ENCODE peak calls at places on chromosome 6, in eight cellular contexts. One of them, this sample, is unnamed. For H3K4me1 and H3K27me3, the result is how much of the 10 kb centered on the place peaks cover.

GRCh38 chr6:14664112-14664592 is 546.6 kb downstream of the CD83 start:
- DNase-seq in body of pancreas: no peak
- DNase-seq in stomach: no peak
- DNase-seq in testis: no peak
- DNase-seq in uterus: no peak
- DNase-seq in fibroblast of lung: no peak
- DNase-seq in lung: no peak
- DNase-seq in Peyer's patch: peak
- DNase-seq in this sample: peak

GRCh38 chr6:47733879-47734558 is 35.6 kb downstream of the ADGRF4 start:
- DNase-seq in body of pancreas: no peak
- DNase-seq in stomach: no peak
- DNase-seq in testis: no peak
- DNase-seq in uterus: no peak
- DNase-seq in fibroblast of lung: no peak
- DNase-seq in lung: no peak
- DNase-seq in Peyer's patch: no peak
- DNase-seq in this sample: no peak

GRCh38 chr6:64527899-64528298 is 892.3 kb downstream of the PHF3 start:
- DNase-seq in body of pancreas: no peak
- DNase-seq in stomach: no peak
- DNase-seq in testis: no peak
- DNase-seq in uterus: no peak
- DNase-seq in fibroblast of lung: no peak
- DNase-seq in lung: no peak
- DNase-seq in Peyer's patch: no peak
- DNase-seq in this sample: no peak

GRCh38 chr6:158680441-158680840 is 30.6 kb downstream of the SYTL3 start:
- DNase-seq in body of pancreas: no peak
- DNase-seq in stomach: no peak
- DNase-seq in testis: no peak
- DNase-seq in uterus: no peak
- DNase-seq in fibroblast of lung: no peak
- DNase-seq in lung: no peak
- DNase-seq in Peyer's patch: no peak
- DNase-seq in this sample: no peak

GRCh38 chr6:34531580-34532201 is 24.4 kb downstream of the SPDEF start:
- DNase-seq in body of pancreas: no peak
- DNase-seq in stomach: no peak
- DNase-seq in testis: peak
- DNase-seq in uterus: peak
- DNase-seq in fibroblast of lung: peak
- DNase-seq in lung: peak
- DNase-seq in Peyer's patch: peak
- DNase-seq in this sample: peak

GRCh38 chr6:36858407-36858981 is 16.1 kb downstream of the PPIL1 start:
- DNase-seq in body of pancreas: peak
- DNase-seq in stomach: no peak
- DNase-seq in testis: peak
- DNase-seq in uterus: peak
- DNase-seq in fibroblast of lung: peak
- DNase-seq in lung: no peak
- DNase-seq in Peyer's patch: no peak
- DNase-seq in this sample: no peak

GRCh38 chr6:79078057-79078969 is at the start of gene PHIP:
- DNase-seq in body of pancreas: peak
- DNase-seq in stomach: peak
- DNase-seq in testis: peak
- DNase-seq in uterus: peak
- DNase-seq in fibroblast of lung: peak
- DNase-seq in lung: peak
- DNase-seq in Peyer's patch: peak
- DNase-seq in this sample: peak

GRCh38 chr6:128036808-128037570 is 136.1 kb upstream of the THEMIS start:
- DNase-seq in body of pancreas: no peak
- DNase-seq in stomach: no peak
- DNase-seq in testis: no peak
- DNase-seq in uterus: no peak
- DNase-seq in fibroblast of lung: no peak
- DNase-seq in lung: no peak
- DNase-seq in Peyer's patch: no peak
- DNase-seq in this sample: no peak

GRCh38 chr6:105488521-105489212 is 85.8 kb upstream of the PREP start:
- DNase-seq in body of pancreas: no peak
- DNase-seq in stomach: no peak
- DNase-seq in testis: peak
- DNase-seq in uterus: no peak
- DNase-seq in fibroblast of lung: no peak
- DNase-seq in lung: no peak
- DNase-seq in Peyer's patch: no peak
- DNase-seq in this sample: no peak

GRCh38 chr6:52603000-52603795 is 26.3 kb upstream of the TRAM2 start:
- DNase-seq in body of pancreas: no peak
- DNase-seq in stomach: no peak
- DNase-seq in testis: no peak
- DNase-seq in uterus: no peak
- DNase-seq in fibroblast of lung: peak
- DNase-seq in lung: no peak
- DNase-seq in Peyer's patch: no peak
- DNase-seq in this sample: no peak

GRCh38 chr6:152685819-152686218 is 11.9 kb upstream of the MYCT1 start:
- DNase-seq in body of pancreas: no peak
- DNase-seq in stomach: no peak
- DNase-seq in testis: no peak
- DNase-seq in uterus: no peak
- DNase-seq in fibroblast of lung: no peak
- DNase-seq in lung: no peak
- DNase-seq in Peyer's patch: no peak
- DNase-seq in this sample: no peak

GRCh38 chr6:13528777-13529343 is 41.5 kb upstream of the GFOD1 start:
- DNase-seq in body of pancreas: no peak
- DNase-seq in stomach: no peak
- DNase-seq in testis: no peak
- DNase-seq in uterus: no peak
- DNase-seq in fibroblast of lung: no peak
- DNase-seq in lung: no peak
- DNase-seq in Peyer's patch: no peak
- DNase-seq in this sample: no peak

GRCh38 chr6:47701374-47701773 is 3.0 kb downstream of the ADGRF4 start:
- DNase-seq in body of pancreas: no peak
- DNase-seq in stomach: no peak
- DNase-seq in testis: no peak
- DNase-seq in uterus: no peak
- DNase-seq in fibroblast of lung: no peak
- DNase-seq in lung: no peak
- DNase-seq in Peyer's patch: no peak
- DNase-seq in this sample: no peak

DNA sequence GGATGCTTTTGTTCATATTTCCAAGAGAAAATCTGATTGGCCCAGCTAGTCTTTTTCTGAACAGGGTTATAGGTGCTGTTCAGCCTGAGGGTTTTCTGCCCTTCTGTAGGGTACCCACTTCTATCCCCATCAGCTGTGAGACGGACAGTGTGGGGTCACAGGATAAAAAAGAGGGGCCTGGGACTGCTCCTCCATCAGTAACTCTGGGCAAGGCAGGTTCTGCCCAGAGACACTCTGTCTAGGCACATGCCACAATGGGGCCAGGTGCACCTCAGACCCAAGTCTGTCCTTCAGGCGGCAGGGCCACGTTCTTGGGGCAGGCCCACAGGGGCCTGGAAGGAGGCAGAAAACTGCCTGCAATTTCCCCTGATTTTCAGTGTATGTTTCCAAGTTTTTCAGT is 20.0 kb downstream of the ID4 start:
- DNase-seq in body of pancreas: no peak
- DNase-seq in stomach: no peak
- DNase-seq in testis: no peak
- DNase-seq in uterus: no peak
- DNase-seq in fibroblast of lung: no peak
- DNase-seq in lung: no peak
- DNase-seq in Peyer's patch: no peak
- DNase-seq in this sample: no peak
- H3K4me1 ChIP-seq in body of pancreas: under half
- H3K4me1 ChIP-seq in stomach: under half
- H3K4me1 ChIP-seq in testis: under half
- H3K4me1 ChIP-seq in uterus: under half
- H3K4me1 ChIP-seq in fibroblast of lung: under half
- H3K4me1 ChIP-seq in lung: under half
- H3K4me1 ChIP-seq in Peyer's patch: under half
- H3K4me1 ChIP-seq in this sample: under half

GRCh38 chr6:1396952-1397868 is 7.8 kb downstream of the FOXF2 start:
- DNase-seq in body of pancreas: peak
- DNase-seq in stomach: peak
- DNase-seq in testis: peak
- DNase-seq in uterus: peak
- DNase-seq in fibroblast of lung: peak
- DNase-seq in lung: peak
- DNase-seq in Peyer's patch: peak
- DNase-seq in this sample: peak

GRCh38 chr6:1394591-1395463 is 5.5 kb downstream of the FOXF2 start:
- DNase-seq in body of pancreas: no peak
- DNase-seq in stomach: no peak
- DNase-seq in testis: no peak
- DNase-seq in uterus: no peak
- DNase-seq in fibroblast of lung: no peak
- DNase-seq in lung: no peak
- DNase-seq in Peyer's patch: no peak
- DNase-seq in this sample: no peak

GRCh38 chr6:1395496-1395895 is 6.1 kb downstream of the FOXF2 start:
- DNase-seq in body of pancreas: no peak
- DNase-seq in stomach: no peak
- DNase-seq in testis: no peak
- DNase-seq in uterus: no peak
- DNase-seq in fibroblast of lung: no peak
- DNase-seq in lung: no peak
- DNase-seq in Peyer's patch: no peak
- DNase-seq in this sample: no peak

GRCh38 chr6:1393641-1394283 is 4.4 kb downstream of the FOXF2 start:
- DNase-seq in body of pancreas: no peak
- DNase-seq in stomach: peak
- DNase-seq in testis: no peak
- DNase-seq in uterus: no peak
- DNase-seq in fibroblast of lung: no peak
- DNase-seq in lung: no peak
- DNase-seq in Peyer's patch: peak
- DNase-seq in this sample: no peak

DNA sequence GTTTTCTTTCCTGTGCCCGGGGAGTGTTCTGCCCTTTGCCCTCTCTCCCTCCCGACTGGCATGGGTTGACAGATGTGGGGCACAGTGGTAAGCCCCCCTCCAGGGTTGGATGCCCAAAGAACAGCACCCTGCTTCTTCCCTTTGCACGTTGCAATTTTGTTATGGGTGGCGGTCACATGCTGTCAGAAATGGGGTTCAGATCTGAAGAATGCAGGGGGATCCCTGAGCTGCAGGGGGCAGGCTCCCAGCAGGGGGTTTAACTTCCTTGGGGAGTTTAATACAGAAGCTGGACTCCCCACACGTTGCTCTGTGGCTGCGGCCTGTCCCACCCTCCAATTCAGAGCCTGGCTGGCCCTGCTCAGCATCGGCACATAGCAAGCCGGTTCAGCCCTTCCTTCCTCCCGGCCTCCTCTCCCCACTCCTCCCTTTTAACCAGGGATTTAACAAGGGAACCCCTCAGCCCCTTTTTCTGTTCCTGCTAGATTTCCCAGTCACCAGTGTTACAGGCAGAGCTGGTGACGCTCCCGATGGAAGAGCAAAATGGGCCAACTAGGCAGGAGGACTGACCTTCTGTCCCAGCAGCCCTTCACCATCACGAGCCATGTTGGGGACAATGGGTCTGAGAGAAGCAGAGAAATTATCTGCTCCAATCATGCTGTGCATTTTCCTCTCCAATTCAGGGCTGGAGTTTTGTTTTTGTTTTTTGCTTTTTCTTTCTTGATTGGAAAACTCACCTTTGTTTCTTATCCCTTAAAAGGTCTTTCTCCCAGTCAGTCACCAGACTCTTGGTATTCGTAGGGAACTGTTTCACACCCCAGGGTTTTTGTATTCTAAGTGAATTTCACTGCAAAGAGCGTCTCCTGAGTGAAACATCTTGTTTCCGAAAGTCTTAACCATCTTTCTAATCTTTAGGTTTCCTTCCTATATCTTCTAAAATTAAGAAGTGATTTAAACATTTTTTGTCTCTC is 6.8 kb downstream of the FOXF2 start:
- DNase-seq in body of pancreas: no peak
- DNase-seq in stomach: peak
- DNase-seq in testis: no peak
- DNase-seq in uterus: no peak
- DNase-seq in fibroblast of lung: no peak
- DNase-seq in lung: no peak
- DNase-seq in Peyer's patch: no peak
- DNase-seq in this sample: no peak
- H3K27me3 ChIP-seq in body of pancreas: under half
- H3K27me3 ChIP-seq in stomach: half or more
- H3K27me3 ChIP-seq in testis: under half
- H3K27me3 ChIP-seq in uterus: half or more
- H3K27me3 ChIP-seq in fibroblast of lung: under half
- H3K27me3 ChIP-seq in lung: under half
- H3K27me3 ChIP-seq in Peyer's patch: under half
- H3K27me3 ChIP-seq in this sample: half or more

DNA sequence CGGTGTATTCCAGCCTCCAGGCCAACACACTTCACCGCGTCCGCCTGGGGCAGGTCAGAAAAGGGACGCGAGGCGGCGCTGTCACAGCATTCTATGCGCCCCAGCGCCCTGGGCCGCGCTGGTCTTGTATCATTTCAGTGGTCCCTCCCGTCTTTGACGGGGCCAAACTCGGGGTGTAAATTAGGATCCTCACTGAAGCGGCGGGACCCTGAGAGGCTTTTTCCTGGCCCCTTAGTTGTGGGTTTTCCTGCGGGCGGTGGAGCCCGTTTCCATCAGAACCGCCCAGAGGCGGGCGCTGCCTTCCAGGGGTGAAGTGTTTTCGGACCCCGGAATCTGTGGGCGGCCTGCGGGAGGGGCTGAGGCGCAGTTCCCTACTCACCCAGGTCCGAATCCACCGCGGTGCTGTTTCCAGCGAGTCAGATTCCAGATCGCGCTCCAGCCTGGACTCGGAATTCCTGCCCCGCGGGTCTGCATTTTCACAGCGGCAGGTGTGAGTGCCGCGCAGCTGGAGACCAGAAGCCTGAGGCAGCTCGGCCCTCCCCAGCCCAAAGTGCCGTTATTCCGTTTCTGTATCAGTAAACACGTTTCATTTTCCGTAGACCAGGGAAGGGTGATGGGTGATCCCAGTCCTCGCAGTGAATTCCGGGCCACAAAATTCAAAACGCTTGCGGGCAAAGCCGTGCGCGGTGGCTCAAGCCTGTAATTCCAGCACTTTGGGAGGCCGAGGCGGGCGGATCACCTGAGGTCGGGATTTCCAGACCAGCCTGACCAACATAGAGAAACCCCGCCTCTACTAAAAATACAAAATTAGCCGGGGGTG is 3.9 kb upstream of the MICB start:
- DNase-seq in body of pancreas: peak
- DNase-seq in stomach: peak
- DNase-seq in testis: peak
- DNase-seq in uterus: peak
- DNase-seq in fibroblast of lung: peak
- DNase-seq in lung: peak
- DNase-seq in Peyer's patch: peak
- DNase-seq in this sample: peak
- H3K4me3 ChIP-seq in body of pancreas: peak
- H3K4me3 ChIP-seq in stomach: peak
- H3K4me3 ChIP-seq in testis: peak
- H3K4me3 ChIP-seq in uterus: peak
- H3K4me3 ChIP-seq in fibroblast of lung: peak
- H3K4me3 ChIP-seq in lung: peak
- H3K4me3 ChIP-seq in Peyer's patch: peak
- H3K4me3 ChIP-seq in this sample: peak

GRCh38 chr6:153842491-153842890 is 196.5 kb upstream of the OPRM1 start:
- DNase-seq in body of pancreas: no peak
- DNase-seq in stomach: no peak
- DNase-seq in testis: no peak
- DNase-seq in uterus: no peak
- DNase-seq in fibroblast of lung: no peak
- DNase-seq in lung: no peak
- DNase-seq in Peyer's patch: no peak
- DNase-seq in this sample: no peak
- H3K4me1 ChIP-seq in body of pancreas: under half
- H3K4me1 ChIP-seq in stomach: under half
- H3K4me1 ChIP-seq in testis: under half
- H3K4me1 ChIP-seq in uterus: under half
- H3K4me1 ChIP-seq in fibroblast of lung: under half
- H3K4me1 ChIP-seq in lung: under half
- H3K4me1 ChIP-seq in Peyer's patch: under half
- H3K4me1 ChIP-seq in this sample: under half